ENCODE peak calls at places on chromosomes 16 and 17, in eight cellular contexts. One of them, this sample, is unnamed. For H3K4me1 and H3K36me3, the result is how much of the 10 kb centered on the place peaks cover.

GRCh38 chr16:324451-325334 is 27.8 kb downstream of the AXIN1 start:
- DNase-seq in PC-9: no peak
- DNase-seq in mammary epithelial cell: no peak
- DNase-seq in pancreas: no peak
- DNase-seq in mesendoderm: no peak
- DNase-seq in lung: no peak
- DNase-seq in CD4-positive, CD25-positive, alpha-beta regulatory T cell: peak
- DNase-seq in naive thymus-derived CD4-positive, alpha-beta T cell: peak
- DNase-seq in this sample: peak

GRCh38 chr17:76271669-76272540 is 6.8 kb downstream of the UBALD2 start:
- DNase-seq in PC-9: no peak
- DNase-seq in mammary epithelial cell: no peak
- DNase-seq in pancreas: peak
- DNase-seq in mesendoderm: peak
- DNase-seq in lung: no peak
- DNase-seq in CD4-positive, CD25-positive, alpha-beta regulatory T cell: peak
- DNase-seq in naive thymus-derived CD4-positive, alpha-beta T cell: peak
- DNase-seq in this sample: peak

GRCh38 chr16:70749681-70750601 is 51.0 kb downstream of the VAC14 start:
- DNase-seq in PC-9: no peak
- DNase-seq in mammary epithelial cell: no peak
- DNase-seq in pancreas: peak
- DNase-seq in mesendoderm: no peak
- DNase-seq in lung: no peak
- DNase-seq in CD4-positive, CD25-positive, alpha-beta regulatory T cell: no peak
- DNase-seq in naive thymus-derived CD4-positive, alpha-beta T cell: no peak
- DNase-seq in this sample: no peak

GRCh38 chr17:39152134-39152884 is 872 bp upstream of the PLXDC1 start:
- DNase-seq in PC-9: no peak
- DNase-seq in mammary epithelial cell: no peak
- DNase-seq in pancreas: no peak
- DNase-seq in mesendoderm: no peak
- DNase-seq in lung: no peak
- DNase-seq in CD4-positive, CD25-positive, alpha-beta regulatory T cell: no peak
- DNase-seq in naive thymus-derived CD4-positive, alpha-beta T cell: peak
- DNase-seq in this sample: peak

GRCh38 chr17:10532026-10532425 is 13.7 kb upstream of the MYH1 start:
- DNase-seq in PC-9: no peak
- DNase-seq in mammary epithelial cell: no peak
- DNase-seq in pancreas: no peak
- DNase-seq in mesendoderm: no peak
- DNase-seq in lung: no peak
- DNase-seq in CD4-positive, CD25-positive, alpha-beta regulatory T cell: no peak
- DNase-seq in naive thymus-derived CD4-positive, alpha-beta T cell: no peak
- DNase-seq in this sample: no peak

GRCh38 chr17:40664582-40665333 is at the start of gene KRT222:
- DNase-seq in PC-9: no peak
- DNase-seq in mammary epithelial cell: no peak
- DNase-seq in pancreas: no peak
- DNase-seq in mesendoderm: peak
- DNase-seq in lung: no peak
- DNase-seq in CD4-positive, CD25-positive, alpha-beta regulatory T cell: no peak
- DNase-seq in naive thymus-derived CD4-positive, alpha-beta T cell: no peak
- DNase-seq in this sample: no peak

GRCh38 chr17:82238562-82239201 is 9.8 kb downstream of the SLC16A3 start:
- DNase-seq in PC-9: peak
- DNase-seq in mammary epithelial cell: peak
- DNase-seq in pancreas: no peak
- DNase-seq in mesendoderm: no peak
- DNase-seq in lung: peak
- DNase-seq in CD4-positive, CD25-positive, alpha-beta regulatory T cell: peak
- DNase-seq in naive thymus-derived CD4-positive, alpha-beta T cell: peak
- DNase-seq in this sample: peak

GRCh38 chr17:13337864-13338371 is 263.8 kb downstream of the HS3ST3A1 start:
- DNase-seq in PC-9: peak
- DNase-seq in mammary epithelial cell: peak
- DNase-seq in pancreas: no peak
- DNase-seq in mesendoderm: peak
- DNase-seq in lung: no peak
- DNase-seq in CD4-positive, CD25-positive, alpha-beta regulatory T cell: no peak
- DNase-seq in naive thymus-derived CD4-positive, alpha-beta T cell: peak
- DNase-seq in this sample: no peak

GRCh38 chr16:86874141-86874540 is 295.8 kb downstream of the FOXL1 start:
- DNase-seq in PC-9: peak
- DNase-seq in mammary epithelial cell: peak
- DNase-seq in pancreas: no peak
- DNase-seq in mesendoderm: peak
- DNase-seq in lung: no peak
- DNase-seq in CD4-positive, CD25-positive, alpha-beta regulatory T cell: no peak
- DNase-seq in naive thymus-derived CD4-positive, alpha-beta T cell: no peak
- DNase-seq in this sample: no peak

GRCh38 chr16:51175081-51175480 is 24.0 kb upstream of the SALL1 start:
- DNase-seq in PC-9: no peak
- DNase-seq in mammary epithelial cell: no peak
- DNase-seq in pancreas: no peak
- DNase-seq in mesendoderm: no peak
- DNase-seq in lung: no peak
- DNase-seq in CD4-positive, CD25-positive, alpha-beta regulatory T cell: no peak
- DNase-seq in naive thymus-derived CD4-positive, alpha-beta T cell: no peak
- DNase-seq in this sample: no peak

GRCh38 chr16:78882150-78882549 is 718.4 kb downstream of the MAF start:
- DNase-seq in PC-9: no peak
- DNase-seq in mammary epithelial cell: no peak
- DNase-seq in pancreas: no peak
- DNase-seq in mesendoderm: no peak
- DNase-seq in lung: no peak
- DNase-seq in CD4-positive, CD25-positive, alpha-beta regulatory T cell: no peak
- DNase-seq in naive thymus-derived CD4-positive, alpha-beta T cell: no peak
- DNase-seq in this sample: no peak
- H3K4me1 ChIP-seq in PC-9: under half
- H3K4me1 ChIP-seq in mammary epithelial cell: under half
- H3K4me1 ChIP-seq in pancreas: under half
- H3K4me1 ChIP-seq in mesendoderm: under half
- H3K4me1 ChIP-seq in lung: under half
- H3K4me1 ChIP-seq in CD4-positive, CD25-positive, alpha-beta regulatory T cell: under half
- H3K4me1 ChIP-seq in naive thymus-derived CD4-positive, alpha-beta T cell: under half
- H3K4me1 ChIP-seq in this sample: under half

GRCh38 chr17:44210342-44211192 is 8.9 kb downstream of the UBTF start:
- DNase-seq in PC-9: no peak
- DNase-seq in mammary epithelial cell: peak
- DNase-seq in pancreas: peak
- DNase-seq in mesendoderm: peak
- DNase-seq in lung: peak
- DNase-seq in CD4-positive, CD25-positive, alpha-beta regulatory T cell: peak
- DNase-seq in naive thymus-derived CD4-positive, alpha-beta T cell: peak
- DNase-seq in this sample: peak
- H3K36me3 ChIP-seq in PC-9: under half
- H3K36me3 ChIP-seq in mammary epithelial cell: under half
- H3K36me3 ChIP-seq in pancreas: under half
- H3K36me3 ChIP-seq in mesendoderm: under half
- H3K36me3 ChIP-seq in lung: under half
- H3K36me3 ChIP-seq in CD4-positive, CD25-positive, alpha-beta regulatory T cell: half or more
- H3K36me3 ChIP-seq in naive thymus-derived CD4-positive, alpha-beta T cell: half or more
- H3K36me3 ChIP-seq in this sample: half or more

GRCh38 chr16:18789515-18789849 is 652 bp downstream of the RPS15A start:
- DNase-seq in PC-9: no peak
- DNase-seq in mammary epithelial cell: no peak
- DNase-seq in pancreas: no peak
- DNase-seq in mesendoderm: no peak
- DNase-seq in lung: no peak
- DNase-seq in CD4-positive, CD25-positive, alpha-beta regulatory T cell: no peak
- DNase-seq in naive thymus-derived CD4-positive, alpha-beta T cell: no peak
- DNase-seq in this sample: no peak

GRCh38 chr16:18788828-18789514 is 1.2 kb downstream of the RPS15A start:
- DNase-seq in PC-9: no peak
- DNase-seq in mammary epithelial cell: peak
- DNase-seq in pancreas: no peak
- DNase-seq in mesendoderm: no peak
- DNase-seq in lung: no peak
- DNase-seq in CD4-positive, CD25-positive, alpha-beta regulatory T cell: no peak
- DNase-seq in naive thymus-derived CD4-positive, alpha-beta T cell: no peak
- DNase-seq in this sample: no peak

GRCh38 chr16:18789850-18790706 is at the start of gene RPS15A:
- DNase-seq in PC-9: peak
- DNase-seq in mammary epithelial cell: peak
- DNase-seq in pancreas: peak
- DNase-seq in mesendoderm: peak
- DNase-seq in lung: peak
- DNase-seq in CD4-positive, CD25-positive, alpha-beta regulatory T cell: peak
- DNase-seq in naive thymus-derived CD4-positive, alpha-beta T cell: peak
- DNase-seq in this sample: peak

GRCh38 chr16:18796377-18796776 is 5.0 kb downstream of the ARL6IP1 start:
- DNase-seq in PC-9: no peak
- DNase-seq in mammary epithelial cell: no peak
- DNase-seq in pancreas: no peak
- DNase-seq in mesendoderm: no peak
- DNase-seq in lung: no peak
- DNase-seq in CD4-positive, CD25-positive, alpha-beta regulatory T cell: no peak
- DNase-seq in naive thymus-derived CD4-positive, alpha-beta T cell: no peak
- DNase-seq in this sample: no peak

GRCh38 chr16:18792836-18793433 is 2.8 kb upstream of the RPS15A start:
- DNase-seq in PC-9: no peak
- DNase-seq in mammary epithelial cell: no peak
- DNase-seq in pancreas: no peak
- DNase-seq in mesendoderm: no peak
- DNase-seq in lung: no peak
- DNase-seq in CD4-positive, CD25-positive, alpha-beta regulatory T cell: no peak
- DNase-seq in naive thymus-derived CD4-positive, alpha-beta T cell: no peak
- DNase-seq in this sample: no peak
- H3K27ac ChIP-seq in PC-9: no peak
- H3K27ac ChIP-seq in mammary epithelial cell: no peak
- H3K27ac ChIP-seq in pancreas: no peak
- H3K27ac ChIP-seq in mesendoderm: no peak
- H3K27ac ChIP-seq in lung: no peak
- H3K27ac ChIP-seq in CD4-positive, CD25-positive, alpha-beta regulatory T cell: no peak
- H3K27ac ChIP-seq in naive thymus-derived CD4-positive, alpha-beta T cell: no peak
- H3K27ac ChIP-seq in this sample: no peak

GRCh38 chr16:65760874-65761273 is 605.6 kb upstream of the CDH5 start:
- DNase-seq in PC-9: no peak
- DNase-seq in mammary epithelial cell: no peak
- DNase-seq in pancreas: no peak
- DNase-seq in mesendoderm: no peak
- DNase-seq in lung: no peak
- DNase-seq in CD4-positive, CD25-positive, alpha-beta regulatory T cell: no peak
- DNase-seq in naive thymus-derived CD4-positive, alpha-beta T cell: no peak
- DNase-seq in this sample: no peak
- H3K4me1 ChIP-seq in PC-9: under half
- H3K4me1 ChIP-seq in mammary epithelial cell: under half
- H3K4me1 ChIP-seq in pancreas: under half
- H3K4me1 ChIP-seq in mesendoderm: under half
- H3K4me1 ChIP-seq in lung: under half
- H3K4me1 ChIP-seq in CD4-positive, CD25-positive, alpha-beta regulatory T cell: under half
- H3K4me1 ChIP-seq in naive thymus-derived CD4-positive, alpha-beta T cell: under half
- H3K4me1 ChIP-seq in this sample: under half

DNA sequence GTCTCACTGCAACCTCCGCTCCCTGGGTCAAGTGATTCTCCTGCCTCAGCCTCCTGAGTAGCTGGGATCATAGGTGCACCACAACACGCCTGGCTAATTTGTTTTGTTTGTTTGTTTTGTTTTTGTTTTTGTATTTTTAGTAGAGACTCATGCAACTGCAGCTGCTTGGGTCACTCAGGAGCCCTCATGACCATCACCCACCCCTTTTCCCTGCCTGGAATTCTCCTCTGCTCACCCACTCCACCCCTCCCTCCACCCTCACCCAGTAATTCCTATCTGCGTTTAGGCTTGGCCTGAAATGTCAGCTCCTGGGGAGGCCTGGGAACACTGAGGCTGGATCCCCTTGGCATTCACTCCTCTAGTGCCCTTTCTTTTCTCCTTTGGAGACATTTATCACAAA is 25.5 kb downstream of the TMEM92 start:
- DNase-seq in PC-9: no peak
- DNase-seq in mammary epithelial cell: no peak
- DNase-seq in pancreas: no peak
- DNase-seq in mesendoderm: no peak
- DNase-seq in lung: no peak
- DNase-seq in CD4-positive, CD25-positive, alpha-beta regulatory T cell: no peak
- DNase-seq in naive thymus-derived CD4-positive, alpha-beta T cell: no peak
- DNase-seq in this sample: no peak
- H3K36me3 ChIP-seq in PC-9: under half
- H3K36me3 ChIP-seq in mammary epithelial cell: under half
- H3K36me3 ChIP-seq in pancreas: under half
- H3K36me3 ChIP-seq in mesendoderm: under half
- H3K36me3 ChIP-seq in lung: under half
- H3K36me3 ChIP-seq in CD4-positive, CD25-positive, alpha-beta regulatory T cell: under half
- H3K36me3 ChIP-seq in naive thymus-derived CD4-positive, alpha-beta T cell: under half
- H3K36me3 ChIP-seq in this sample: under half

GRCh38 chr17:49964539-49965521 is 4.2 kb upstream of the DLX4 start:
- DNase-seq in PC-9: no peak
- DNase-seq in mammary epithelial cell: no peak
- DNase-seq in pancreas: no peak
- DNase-seq in mesendoderm: peak
- DNase-seq in lung: no peak
- DNase-seq in CD4-positive, CD25-positive, alpha-beta regulatory T cell: no peak
- DNase-seq in naive thymus-derived CD4-positive, alpha-beta T cell: peak
- DNase-seq in this sample: no peak
- H3K27ac ChIP-seq in PC-9: no peak
- H3K27ac ChIP-seq in mammary epithelial cell: no peak
- H3K27ac ChIP-seq in pancreas: no peak
- H3K27ac ChIP-seq in mesendoderm: no peak
- H3K27ac ChIP-seq in lung: no peak
- H3K27ac ChIP-seq in CD4-positive, CD25-positive, alpha-beta regulatory T cell: no peak
- H3K27ac ChIP-seq in naive thymus-derived CD4-positive, alpha-beta T cell: no peak
- H3K27ac ChIP-seq in this sample: no peak

GRCh38 chr17:68401288-68401687 is 56.0 kb downstream of the WIPI1 start:
- DNase-seq in PC-9: no peak
- DNase-seq in mammary epithelial cell: no peak
- DNase-seq in pancreas: no peak
- DNase-seq in mesendoderm: no peak
- DNase-seq in lung: peak
- DNase-seq in CD4-positive, CD25-positive, alpha-beta regulatory T cell: no peak
- DNase-seq in naive thymus-derived CD4-positive, alpha-beta T cell: no peak
- DNase-seq in this sample: no peak

GRCh38 chr17:68399638-68400403 is 57.5 kb downstream of the WIPI1 start:
- DNase-seq in PC-9: no peak
- DNase-seq in mammary epithelial cell: peak
- DNase-seq in pancreas: no peak
- DNase-seq in mesendoderm: no peak
- DNase-seq in lung: peak
- DNase-seq in CD4-positive, CD25-positive, alpha-beta regulatory T cell: no peak
- DNase-seq in naive thymus-derived CD4-positive, alpha-beta T cell: no peak
- DNase-seq in this sample: no peak

GRCh38 chr17:68400404-68400735 is 56.9 kb downstream of the WIPI1 start:
- DNase-seq in PC-9: no peak
- DNase-seq in mammary epithelial cell: no peak
- DNase-seq in pancreas: no peak
- DNase-seq in mesendoderm: no peak
- DNase-seq in lung: peak
- DNase-seq in CD4-positive, CD25-positive, alpha-beta regulatory T cell: no peak
- DNase-seq in naive thymus-derived CD4-positive, alpha-beta T cell: no peak
- DNase-seq in this sample: no peak

GRCh38 chr17:68396795-68397536 is 60.3 kb downstream of the WIPI1 start:
- DNase-seq in PC-9: no peak
- DNase-seq in mammary epithelial cell: no peak
- DNase-seq in pancreas: no peak
- DNase-seq in mesendoderm: no peak
- DNase-seq in lung: peak
- DNase-seq in CD4-positive, CD25-positive, alpha-beta regulatory T cell: no peak
- DNase-seq in naive thymus-derived CD4-positive, alpha-beta T cell: no peak
- DNase-seq in this sample: peak

GRCh38 chr17:68398731-68399637 is 58.3 kb downstream of the WIPI1 start:
- DNase-seq in PC-9: peak
- DNase-seq in mammary epithelial cell: peak
- DNase-seq in pancreas: peak
- DNase-seq in mesendoderm: peak
- DNase-seq in lung: peak
- DNase-seq in CD4-positive, CD25-positive, alpha-beta regulatory T cell: no peak
- DNase-seq in naive thymus-derived CD4-positive, alpha-beta T cell: no peak
- DNase-seq in this sample: no peak
- H3K4me1 ChIP-seq in PC-9: under half
- H3K4me1 ChIP-seq in mammary epithelial cell: under half
- H3K4me1 ChIP-seq in pancreas: under half
- H3K4me1 ChIP-seq in mesendoderm: under half
- H3K4me1 ChIP-seq in lung: under half
- H3K4me1 ChIP-seq in CD4-positive, CD25-positive, alpha-beta regulatory T cell: under half
- H3K4me1 ChIP-seq in naive thymus-derived CD4-positive, alpha-beta T cell: under half
- H3K4me1 ChIP-seq in this sample: under half

This sample was measured in effector memory CD4-positive, alpha-beta T cell.